ENCODE peak calls at places on chromosomes 2 and 18, in eight cellular contexts. N is small intestine, Y is thoracic aorta, J is cardiac muscle cell, C is K562, G is H9, T is lower lobe of right lung, D is IMR-90. L is an unnamed sample.

GRCh38 chr2:217746741-217747287 is 256.0 kb downstream of the TNS1 start:
- DNase-seq in Y (no peak), D (peak), G (no peak), J (no peak), C (no peak), N (no peak), T (no peak), L (no peak)

GRCh38 chr2:151886235-151886634 is 58.0 kb upstream of the ARL5A start:
- DNase-seq in Y (no peak), N (no peak), T (no peak), J (no peak), C (no peak), G (no peak), D (no peak), L (no peak)

GRCh38 chr18:45423664-45424063 is 191.6 kb upstream of the SLC14A2 start:
- DNase-seq in T (no peak), D (no peak), J (no peak), Y (no peak), N (no peak), G (no peak), C (no peak), L (no peak)

GRCh38 chr18:73201940-73202339 is 334.2 kb upstream of the NETO1 start:
- DNase-seq in J (no peak), D (peak), T (no peak), N (no peak), Y (no peak), G (no peak), C (no peak), L (no peak)

GRCh38 chr2:208097801-208098200 is 26.5 kb downstream of the CRYGD start:
- DNase-seq in G (no peak), C (no peak), T (no peak), D (no peak), N (no peak), Y (no peak), J (peak), L (no peak)

GRCh38 chr2:138356178-138356577 is 145.4 kb upstream of the SPOPL start:
- DNase-seq in Y (no peak), N (no peak), D (peak), C (no peak), G (no peak), T (no peak), J (peak), L (no peak)

GRCh38 chr2:148023861-148024260 is 3.0 kb downstream of the MBD5 start:
- DNase-seq in J (no peak), C (no peak), D (no peak), Y (no peak), N (peak), T (no peak), G (no peak), L (no peak)

GRCh38 chr2:10434885-10435419 is 13.2 kb downstream of the ODC1 start:
- DNase-seq in G (peak), D (peak), C (peak), Y (no peak), T (peak), J (peak), N (peak), L (peak)

GRCh38 chr2:84964406-84965191 is 6.4 kb upstream of the KCMF1 start:
- DNase-seq in J (no peak), G (no peak), Y (no peak), T (no peak), D (no peak), C (no peak), N (no peak), L (no peak)

GRCh38 chr18:27723168-27723567 is 453.8 kb downstream of the CDH2 start:
- DNase-seq in D (no peak), C (no peak), N (no peak), Y (no peak), G (no peak), J (peak), T (no peak), L (no peak)

GRCh38 chr2:132270981-132271546 is 109.3 kb upstream of the ANKRD30BL start:
- DNase-seq in N (no peak), C (no peak), J (no peak), T (no peak), G (no peak), D (no peak), Y (no peak), L (no peak)

GRCh38 chr2:235008584-235009044 is 56.8 kb downstream of the SH3BP4 start:
- DNase-seq in T (no peak), G (no peak), D (no peak), C (no peak), J (no peak), N (peak), Y (no peak), L (peak)

GRCh38 chr2:120415728-120416509 is 70.0 kb downstream of the INHBB start:
- DNase-seq in T (no peak), C (no peak), G (no peak), N (no peak), Y (no peak), J (no peak), D (no peak), L (no peak)

GRCh38 chr2:95674186-95674585 is 82.4 kb downstream of the TRIM43 start:
- DNase-seq in D (no peak), T (no peak), J (no peak), C (no peak), G (no peak), N (no peak), Y (no peak), L (no peak)

GRCh38 chr2:111219285-111219684 is 98.6 kb downstream of the BCL2L11 start:
- DNase-seq in J (no peak), C (no peak), N (no peak), G (peak), T (no peak), Y (no peak), D (peak), L (peak)

GRCh38 chr2:111221701-111222100 is 101.0 kb downstream of the BCL2L11 start:
- DNase-seq in D (no peak), Y (no peak), N (no peak), T (no peak), J (no peak), G (no peak), C (no peak), L (no peak)

GRCh38 chr2:111219734-111220505 is 99.2 kb downstream of the BCL2L11 start:
- DNase-seq in Y (no peak), C (no peak), J (no peak), T (no peak), G (no peak), N (no peak), D (no peak), L (no peak)

GRCh38 chr2:111213877-111214276 is 93.2 kb downstream of the BCL2L11 start:
- DNase-seq in D (no peak), J (no peak), Y (no peak), C (no peak), N (no peak), G (no peak), T (no peak), L (no peak)

GRCh38 chr2:111216811-111217652 is 96.3 kb downstream of the BCL2L11 start:
- DNase-seq in D (no peak), Y (no peak), G (no peak), C (no peak), T (no peak), N (peak), J (no peak), L (no peak)
- H3K27ac ChIP-seq in D (no peak), Y (no peak), G (no peak), C (no peak), T (no peak), N (no peak), J (no peak), L (no peak)

GRCh38 chr2:27088644-27089043 is 2.1 kb downstream of the KHK start:
- DNase-seq in D (no peak), C (peak), G (no peak), N (peak), T (no peak), Y (no peak), J (no peak), L (no peak)

GRCh38 chr2:27086090-27086721 is 366 bp upstream of the KHK start:
- DNase-seq in D (peak), J (peak), N (peak), Y (peak), C (peak), G (peak), T (peak), L (peak)

GRCh38 chr2:27086722-27087446 is at the start of gene KHK:
- DNase-seq in J (peak), N (peak), Y (no peak), D (no peak), C (peak), T (peak), G (no peak), L (peak)

GRCh38 chr2:27089111-27089954 is 2.8 kb downstream of the KHK start:
- DNase-seq in D (no peak), C (no peak), N (peak), T (no peak), G (no peak), J (no peak), Y (no peak), L (no peak)

DNA sequence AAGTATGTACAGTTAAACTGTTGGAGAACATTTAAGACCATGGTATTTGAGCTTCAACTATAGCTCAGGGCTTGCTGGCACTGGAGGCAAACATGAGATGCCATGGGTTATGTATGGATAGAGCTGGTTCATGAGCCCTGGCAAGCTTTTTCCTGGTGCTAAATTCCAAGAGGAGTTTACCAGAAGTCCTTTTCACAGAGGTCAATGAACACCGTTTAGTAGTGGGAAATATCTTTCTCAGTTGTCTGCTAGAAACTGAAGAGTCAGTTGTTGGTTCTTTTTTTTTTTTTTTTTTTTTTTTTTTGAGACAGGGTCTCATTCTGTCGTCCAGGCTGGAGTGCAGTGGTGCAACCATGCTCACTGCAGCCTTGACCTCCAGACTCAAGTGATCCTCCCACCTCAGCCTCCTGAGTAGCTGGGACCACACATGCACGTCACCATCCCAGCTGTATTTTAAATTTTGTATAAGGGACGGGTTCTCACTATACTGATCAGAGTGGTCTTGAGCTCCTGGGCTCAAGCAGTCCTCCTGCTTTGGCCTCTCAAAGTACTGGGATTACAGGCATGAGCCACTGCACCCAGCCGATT is 1.3 kb downstream of the KHK start:
- DNase-seq in D (no peak), T (no peak), G (no peak), N (peak), C (no peak), J (no peak), Y (no peak), L (no peak)
- H3K27ac ChIP-seq in D (no peak), T (no peak), G (no peak), N (peak), C (no peak), J (peak), Y (no peak), L (no peak)

GRCh38 chr18:9113468-9114149 is 11.1 kb downstream of the NDUFV2 start:
- DNase-seq in D (no peak), C (no peak), T (no peak), G (no peak), N (no peak), Y (no peak), J (no peak), L (no peak)

GRCh38 chr18:9120796-9121195 is 15.8 kb upstream of the ANKRD12 start:
- DNase-seq in N (no peak), C (no peak), J (no peak), T (no peak), G (no peak), Y (no peak), D (no peak), L (no peak)

GRCh38 chr18:9117980-9118841 is 15.7 kb downstream of the NDUFV2 start:
- DNase-seq in D (no peak), Y (no peak), G (no peak), N (no peak), T (no peak), C (peak), J (peak), L (no peak)

GRCh38 chr18:9115984-9116383 is 13.5 kb downstream of the NDUFV2 start:
- DNase-seq in Y (no peak), D (no peak), C (peak), G (no peak), N (no peak), J (no peak), T (no peak), L (no peak)
- H3K27ac ChIP-seq in Y (no peak), D (peak), C (peak), G (no peak), N (no peak), J (no peak), T (no peak), L (no peak)

DNA sequence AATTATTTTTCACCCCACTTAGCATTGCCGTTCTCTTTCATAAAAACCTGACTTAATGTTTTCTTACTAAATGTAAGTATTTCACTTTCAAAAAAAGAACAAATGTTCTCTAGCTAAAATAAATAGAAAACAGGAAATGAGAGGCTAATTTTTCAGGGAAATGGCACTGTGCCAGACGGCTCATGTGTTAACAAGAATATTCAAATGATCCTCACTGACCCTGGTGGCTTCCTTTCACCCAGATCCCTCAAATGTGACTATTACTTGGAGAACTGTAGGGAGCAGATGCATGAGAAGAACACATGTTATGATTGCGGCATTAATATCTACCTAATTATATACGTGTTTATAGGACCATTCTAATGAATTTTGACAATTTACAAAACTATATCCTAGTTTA is 827.7 kb downstream of the SOCS6 start:
- DNase-seq in D (no peak), J (peak), Y (no peak), N (no peak), C (no peak), G (no peak), T (no peak), L (peak)
- H3K27ac ChIP-seq in D (no peak), J (no peak), Y (no peak), N (no peak), C (no peak), G (no peak), T (no peak), L (no peak)

DNA sequence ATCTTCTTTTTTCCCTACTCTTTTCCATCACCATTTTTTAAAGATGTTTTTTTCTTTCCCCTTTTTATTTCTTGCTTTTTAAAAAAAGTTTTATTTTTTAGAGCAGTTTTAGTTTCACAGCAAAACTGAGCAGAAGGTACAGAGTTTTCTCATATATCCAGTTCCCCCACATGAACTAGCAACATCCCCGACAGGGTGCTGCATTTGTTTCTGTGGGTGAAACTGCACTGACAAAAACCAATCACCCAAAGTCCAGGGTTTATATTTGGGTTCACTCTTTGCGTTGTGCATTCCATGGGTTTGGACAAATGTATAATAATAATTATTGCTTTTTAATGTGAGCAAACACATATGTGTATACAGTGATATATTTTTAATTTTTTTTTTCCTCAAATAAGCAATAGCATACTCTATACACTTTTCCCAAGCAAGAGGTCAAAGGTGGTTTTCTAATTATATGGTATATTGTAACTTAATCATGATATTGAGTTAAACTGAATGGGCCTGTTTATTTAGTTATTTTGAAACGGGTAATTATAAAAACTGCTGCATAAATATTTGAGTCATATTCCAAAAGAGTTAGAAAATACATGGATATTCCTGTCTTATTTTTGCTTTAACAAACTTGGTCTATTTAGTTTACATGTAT is 50.3 kb downstream of the NCK2 start:
- DNase-seq in D (no peak), J (no peak), Y (no peak), G (no peak), T (no peak), C (no peak), N (no peak), L (no peak)
- H3K27ac ChIP-seq in D (no peak), J (no peak), Y (no peak), G (no peak), T (peak), C (peak), N (no peak), L (no peak)

DNA sequence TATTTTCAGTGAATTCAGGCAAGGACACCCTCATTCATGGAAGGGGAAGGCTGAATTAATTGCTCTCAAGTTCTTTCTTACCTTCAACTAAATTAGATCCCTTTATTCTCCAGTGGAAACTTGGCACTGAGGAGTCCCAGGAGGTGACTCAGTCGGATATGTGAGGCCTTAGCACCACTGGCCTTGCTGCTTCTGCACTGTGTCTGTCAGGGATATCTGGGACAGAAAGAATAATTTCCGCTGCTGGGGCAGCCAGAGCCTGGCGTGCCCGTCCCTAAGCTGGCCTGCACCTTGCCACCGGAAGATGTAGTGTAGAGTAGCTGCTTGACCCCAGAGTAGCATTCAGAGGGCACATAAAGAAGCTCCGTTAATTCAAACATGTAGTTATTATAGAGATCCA is 53.4 kb downstream of the LIMS1 start:
- DNase-seq in D (peak), J (peak), N (no peak), T (no peak), C (peak), Y (no peak), G (no peak), L (peak)
- H3K27ac ChIP-seq in D (peak), J (peak), N (peak), T (peak), C (peak), Y (peak), G (no peak), L (no peak)

GRCh38 chr2:176418768-176419167 is 149.5 kb downstream of the MTX2 start:
- DNase-seq in T (no peak), G (no peak), J (peak), Y (no peak), C (no peak), N (no peak), D (no peak), L (no peak)

GRCh38 chr2:176423819-176424218 is 154.6 kb downstream of the MTX2 start:
- DNase-seq in T (no peak), C (no peak), D (no peak), Y (no peak), J (no peak), G (no peak), N (no peak), L (peak)

GRCh38 chr2:176421291-176422050 is 152.2 kb downstream of the MTX2 start:
- DNase-seq in T (no peak), D (peak), C (no peak), G (no peak), N (no peak), Y (no peak), J (no peak), L (no peak)

GRCh38 chr2:176415946-176416499 is 146.8 kb downstream of the MTX2 start:
- DNase-seq in Y (no peak), C (no peak), D (no peak), T (no peak), G (no peak), J (no peak), N (no peak), L (peak)

DNA sequence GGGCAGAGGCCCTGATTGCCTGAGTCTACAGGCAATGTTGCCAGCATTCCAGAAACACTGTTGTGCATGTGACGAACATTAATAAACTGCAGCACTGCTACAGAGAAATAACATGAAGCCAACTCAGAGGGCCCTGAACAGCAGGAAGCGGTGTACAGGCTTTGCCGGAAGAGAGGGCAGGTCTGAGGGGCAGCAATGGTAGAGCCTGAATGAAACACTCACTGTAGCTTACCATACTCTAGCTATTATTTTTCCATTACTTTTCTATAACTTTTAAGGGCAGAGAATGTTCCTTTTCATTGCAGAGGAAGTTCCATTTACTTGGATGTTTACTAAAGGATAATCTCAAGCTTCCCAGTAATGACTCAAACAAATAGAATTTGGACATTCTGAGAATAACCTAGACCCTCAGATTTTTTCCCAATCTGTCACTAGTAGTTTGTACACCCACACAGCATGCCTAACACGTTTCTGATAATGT is 150.4 kb downstream of the MTX2 start:
- DNase-seq in G (no peak), D (peak), Y (no peak), T (no peak), N (no peak), J (peak), C (no peak), L (no peak)
- H3K27ac ChIP-seq in G (no peak), D (peak), Y (peak), T (no peak), N (peak), J (no peak), C (no peak), L (no peak)

GRCh38 chr2:128624425-128624795 is 305.7 kb upstream of the HS6ST1 start:
- DNase-seq in J (no peak), Y (no peak), C (no peak), G (no peak), T (peak), N (no peak), D (no peak), L (no peak)
- H3K27ac ChIP-seq in J (no peak), Y (no peak), C (no peak), G (no peak), T (no peak), N (no peak), D (peak), L (peak)

GRCh38 chr2:78676921-78677696 is 348.4 kb upstream of the REG3G start:
- DNase-seq in Y (no peak), G (peak), T (no peak), C (peak), D (no peak), J (no peak), N (no peak), L (no peak)
- H3K27ac ChIP-seq in Y (no peak), G (no peak), T (no peak), C (no peak), D (no peak), J (no peak), N (no peak), L (no peak)

L was measured in SJCRH30.